ENCODE peak calls at places on chromosomes 3 and 15, in five cellular contexts. M is effector memory CD4-positive, alpha-beta T cell; X is CD4-positive, CD25-positive, alpha-beta regulatory T cell; D is suprapubic skin; N is IMR-90. P is an unnamed sample. For H3K4me1 and H3K36me3, the result is how much of the 10 kb centered on the place peaks cover.

GRCh38 chr3:120773932-120774331 is 31.4 kb downstream of the GTF2E1 start:
- DNase-seq in M (no peak), X (no peak), D (no peak), N (peak), P (no peak)

GRCh38 chr3:12622335-12622734 is 41.6 kb downstream of the RAF1 start:
- DNase-seq in M (no peak), X (no peak), D (no peak), N (no peak), P (no peak)

GRCh38 chr3:185420762-185421161 is 57.8 kb downstream of the MAP3K13 start:
- DNase-seq in M (no peak), X (no peak), D (no peak), N (no peak), P (peak)

GRCh38 chr3:179186426-179186825 is 38.3 kb downstream of the PIK3CA start:
- DNase-seq in M (no peak), X (no peak), D (no peak), N (no peak), P (no peak)

GRCh38 chr3:48411606-48412374 is 18.1 kb downstream of the PLXNB1 start:
- DNase-seq in M (no peak), X (no peak), D (peak), N (no peak), P (peak)

GRCh38 chr15:58951388-58952060 is 18.0 kb upstream of the SLTM start:
- DNase-seq in M (no peak), X (no peak), D (no peak), N (peak), P (no peak)

GRCh38 chr15:62835351-62835750 is 207.2 kb upstream of the TPM1 start:
- DNase-seq in M (no peak), X (no peak), D (no peak), N (no peak), P (no peak)

GRCh38 chr3:50226888-50227389 is 9.1 kb upstream of the GNAI2 start:
- DNase-seq in M (peak), X (no peak), D (no peak), N (no peak), P (no peak)

GRCh38 chr15:88648357-88649214 is 9.8 kb downstream of the ISG20 start:
- DNase-seq in M (peak), X (no peak), D (peak), N (peak), P (no peak)

GRCh38 chr15:68235022-68235421 is 5.5 kb upstream of the CLN6 start:
- DNase-seq in M (no peak), X (no peak), D (peak), N (no peak), P (no peak)

GRCh38 chr3:50592568-50592967 is 19.0 kb downstream of the CISH start:
- DNase-seq in M (no peak), X (no peak), D (no peak), N (no peak), P (peak)

GRCh38 chr3:131454501-131454900 is 48.3 kb downstream of the MRPL3 start:
- DNase-seq in M (no peak), X (no peak), D (no peak), N (peak), P (no peak)

GRCh38 chr15:76217029-76217866 is 94.0 kb downstream of the ETFA start:
- DNase-seq in M (no peak), X (no peak), D (no peak), N (peak), P (no peak)

GRCh38 chr3:121592856-121593702 is at the start of gene FBXO40:
- DNase-seq in M (no peak), X (no peak), D (no peak), N (no peak), P (no peak)

GRCh38 chr3:65342084-65342683 is 654.4 kb upstream of the ADAMTS9 start:
- DNase-seq in M (no peak), X (no peak), D (no peak), N (peak), P (peak)

GRCh38 chr15:92521624-92522008 is 127.9 kb downstream of the ST8SIA2 start:
- DNase-seq in M (peak), X (peak), D (peak), N (peak), P (peak)

GRCh38 chr3:121018917-121019321 is 110.9 kb downstream of the STXBP5L start:
- DNase-seq in M (no peak), X (no peak), D (peak), N (no peak), P (no peak)

GRCh38 chr3:67018789-67019525 is 20.9 kb downstream of the KBTBD8 start:
- DNase-seq in M (no peak), X (no peak), D (no peak), N (no peak), P (no peak)

GRCh38 chr15:78044407-78045155 is 32.9 kb downstream of the TBC1D2B start:
- DNase-seq in M (no peak), X (no peak), D (no peak), N (no peak), P (no peak)

GRCh38 chr3:162601101-162601670 is 1104.6 kb downstream of the OTOL1 start:
- DNase-seq in M (no peak), X (no peak), D (no peak), N (no peak), P (no peak)

GRCh38 chr3:183287301-183287971 is 34.4 kb downstream of the B3GNT5 start:
- DNase-seq in M (no peak), X (no peak), D (no peak), N (peak), P (no peak)

GRCh38 chr3:197501496-197501878 is 54.3 kb downstream of the BDH1 start:
- DNase-seq in M (no peak), X (no peak), D (no peak), N (peak), P (no peak)

GRCh38 chr15:63440756-63441155 is 59.1 kb upstream of the CA12 start:
- DNase-seq in M (no peak), X (no peak), D (no peak), N (no peak), P (no peak)

GRCh38 chr3:170753421-170754344 is 116.3 kb downstream of the RPL22L1 start:
- DNase-seq in M (no peak), X (no peak), D (no peak), N (peak), P (no peak)

GRCh38 chr3:85075663-85076062 is 116.9 kb downstream of the CADM2 start:
- DNase-seq in M (no peak), X (no peak), D (no peak), N (no peak), P (no peak)

GRCh38 chr3:125585595-125586223 is 9.6 kb downstream of the OSBPL11 start:
- DNase-seq in M (peak), X (peak), D (no peak), N (peak), P (no peak)

GRCh38 chr3:46930945-46931403 is 45.6 kb downstream of the CCDC12 start:
- DNase-seq in M (no peak), X (no peak), D (no peak), N (no peak), P (peak)

GRCh38 chr15:77052556-77052955 is 18.4 kb downstream of the TSPAN3 start:
- DNase-seq in M (no peak), X (no peak), D (no peak), N (no peak), P (no peak)

GRCh38 chr15:91853968-91854943 is 748 bp downstream of the SLCO3A1 start:
- DNase-seq in M (peak), X (peak), D (no peak), N (no peak), P (peak)

GRCh38 chr15:42141246-42141645 is 15.2 kb downstream of the PLA2G4F start:
- DNase-seq in M (no peak), X (no peak), D (peak), N (no peak), P (no peak)

GRCh38 chr3:26280517-26280916 is 342.1 kb upstream of the LRRC3B start:
- DNase-seq in M (no peak), X (no peak), D (no peak), N (no peak), P (no peak)

GRCh38 chr15:40847225-40847961 is 3.5 kb downstream of the SPINT1 start:
- DNase-seq in M (no peak), X (no peak), D (no peak), N (peak), P (peak)

GRCh38 chr3:186824430-186825139 is 17.9 kb upstream of the ADIPOQ start:
- DNase-seq in M (no peak), X (no peak), D (no peak), N (no peak), P (no peak)

GRCh38 chr3:157129782-157130137 is 30.2 kb downstream of the CCNL1 start:
- DNase-seq in M (no peak), X (no peak), D (no peak), N (no peak), P (no peak)

GRCh38 chr15:70974004-70974832 is 81.6 kb downstream of the LRRC49 start:
- DNase-seq in M (no peak), X (no peak), D (no peak), N (peak), P (no peak)

GRCh38 chr3:15805756-15806266 is 8.0 kb upstream of the ANKRD28 start:
- DNase-seq in M (no peak), X (no peak), D (no peak), N (peak), P (no peak)

GRCh38 chr15:78424673-78425072 is 13.3 kb upstream of the IREB2 start:
- DNase-seq in M (no peak), X (no peak), D (no peak), N (no peak), P (no peak)

GRCh38 chr15:98856540-98856907 is 151.1 kb downstream of the PGPEP1L start:
- DNase-seq in M (no peak), X (no peak), D (no peak), N (peak), P (no peak)
- H3K4me1 ChIP-seq in M (under half), X (under half), D (half or more), N (under half), P (half or more)

DNA sequence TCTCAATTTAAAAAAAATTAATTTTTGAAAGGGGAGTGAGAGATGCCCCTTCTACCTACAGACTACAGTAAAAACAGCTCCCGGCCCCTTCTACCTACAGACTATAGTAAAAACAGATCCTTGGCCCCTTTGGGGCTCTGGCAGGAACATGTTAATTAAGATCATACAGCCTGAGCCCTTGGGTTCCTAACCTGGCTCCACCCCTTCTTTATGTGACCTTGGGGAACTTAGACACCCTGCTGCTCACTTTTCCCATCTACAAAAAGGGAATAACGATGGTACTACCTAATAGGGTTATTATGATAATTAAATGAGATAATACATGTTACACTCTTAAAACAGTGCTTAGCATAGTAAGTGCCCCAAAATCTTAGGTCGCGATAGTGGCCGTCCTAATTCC is 60.1 kb upstream of the SEC61A1 start:
- DNase-seq in M (no peak), X (no peak), D (no peak), N (no peak), P (no peak)
- H3K4me3 ChIP-seq in M (no peak), X (no peak), D (no peak), N (no peak), P (no peak)

DNA sequence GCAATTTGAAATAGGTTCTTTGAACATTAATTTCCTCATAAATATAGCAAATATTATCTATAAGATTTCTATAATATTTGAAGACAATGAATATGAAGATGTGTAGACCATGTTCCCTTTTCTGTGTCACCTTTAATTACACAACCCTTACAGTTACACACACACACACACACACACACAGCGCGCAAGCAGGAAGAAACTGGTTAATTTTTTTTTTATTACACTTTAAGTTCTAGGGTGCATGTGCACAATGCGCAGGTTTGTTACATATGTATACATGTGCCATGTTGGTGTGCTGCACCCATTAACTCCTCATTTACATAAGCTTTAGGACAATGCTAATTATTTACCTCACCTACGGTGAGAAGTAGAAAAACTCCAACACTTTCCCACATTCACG is 122.9 kb downstream of the TPRG1 start:
- DNase-seq in M (no peak), X (no peak), D (no peak), N (no peak), P (no peak)
- H3K36me3 ChIP-seq in M (under half), X (under half), D (under half), N (under half), P (under half)

DNA sequence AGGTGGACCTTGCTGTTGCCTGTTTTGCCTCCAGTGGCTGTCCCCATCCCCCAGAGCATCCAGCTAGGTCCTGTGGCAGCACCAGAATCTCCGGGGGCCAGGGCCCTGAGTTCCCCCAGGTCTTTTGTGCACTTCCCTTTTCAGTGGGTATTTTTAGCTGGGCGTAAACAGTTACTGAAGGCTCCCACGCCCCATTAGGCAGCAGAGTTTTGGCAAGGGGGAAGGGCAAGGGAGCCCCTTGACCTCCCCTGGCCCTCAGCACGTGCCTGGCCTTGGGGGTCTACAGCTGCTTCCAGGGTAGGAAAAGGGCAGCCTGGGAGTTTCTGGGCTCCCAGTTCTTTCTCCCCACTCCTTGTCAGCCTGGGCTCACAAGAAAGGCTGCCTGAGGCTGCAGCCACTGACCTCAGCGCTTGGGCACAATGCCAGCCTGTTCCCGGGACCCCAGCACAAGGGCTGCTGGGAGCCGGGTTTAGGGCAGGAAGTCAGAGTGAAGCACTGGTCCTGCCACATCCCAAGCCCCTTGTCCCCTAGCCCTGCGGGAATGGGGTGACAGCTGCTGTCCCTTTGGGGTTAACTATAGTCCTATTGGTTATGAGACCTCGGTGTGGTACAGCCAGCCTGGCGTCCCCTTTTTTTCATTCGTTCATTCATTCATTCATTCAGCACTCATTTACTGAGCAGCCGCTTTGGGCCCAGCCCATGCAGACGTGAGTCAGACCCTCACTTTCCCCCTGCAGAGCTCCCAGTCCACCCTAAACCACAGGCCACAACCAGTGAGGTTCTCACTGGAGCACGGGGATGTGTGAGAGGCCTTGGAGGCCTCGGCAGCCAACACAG is 8.4 kb downstream of the CSK start:
- DNase-seq in M (no peak), X (no peak), D (no peak), N (peak), P (peak)
- H3K4me1 ChIP-seq in M (half or more), X (half or more), D (half or more), N (under half), P (half or more)

DNA sequence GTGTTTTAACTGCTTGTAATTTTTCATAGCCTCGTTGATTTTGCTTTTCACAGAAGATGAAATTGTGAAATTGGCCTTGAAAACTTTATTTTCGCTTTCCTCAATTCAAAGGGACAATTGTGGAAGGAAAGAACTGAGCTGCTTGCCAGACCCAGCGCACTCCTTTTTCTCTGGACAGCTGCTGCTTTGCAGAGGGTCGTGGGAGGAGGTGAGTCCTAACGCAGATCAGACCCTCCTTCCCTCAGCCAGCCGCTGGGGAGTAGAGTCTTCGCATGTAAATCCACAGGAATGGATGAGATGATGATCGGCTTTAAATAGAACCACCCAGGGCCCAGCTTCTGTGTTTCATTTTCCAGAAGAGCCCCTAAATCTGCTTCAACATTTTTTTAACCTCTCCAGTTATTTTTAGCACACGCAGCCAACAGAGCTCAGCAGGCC is 42.7 kb upstream of the UBE2E1 start:
- DNase-seq in M (no peak), X (no peak), D (no peak), N (peak), P (no peak)
- H3K4me3 ChIP-seq in M (no peak), X (peak), D (peak), N (peak), P (peak)

GRCh38 chr15:52556524-52556923 is 12.3 kb downstream of the ARPP19 start:
- DNase-seq in M (no peak), X (no peak), D (no peak), N (no peak), P (no peak)

GRCh38 chr15:52546031-52546751 is 17.5 kb upstream of the MYO5A start:
- DNase-seq in M (no peak), X (no peak), D (no peak), N (no peak), P (no peak)

GRCh38 chr15:52552303-52552702 is 16.5 kb downstream of the ARPP19 start:
- DNase-seq in M (no peak), X (no peak), D (no peak), N (no peak), P (no peak)

GRCh38 chr15:52557242-52557641 is 11.6 kb downstream of the ARPP19 start:
- DNase-seq in M (no peak), X (no peak), D (no peak), N (peak), P (no peak)

GRCh38 chr15:52551762-52552161 is 17.1 kb downstream of the ARPP19 start:
- DNase-seq in M (no peak), X (no peak), D (no peak), N (no peak), P (peak)
- H3K36me3 ChIP-seq in M (under half), X (half or more), D (half or more), N (under half), P (half or more)